ENCODE peak calls at places on chromosome 11, in five cellular contexts. One of them, this sample, is unnamed.

GRCh38 chr11:72831521-72832300 is 17.5 kb downstream of the ATG16L2 start:
- DNase-seq in AML-193: peak; percentile 61
- DNase-seq in kidney tubule cell: peak; percentile 78
- DNase-seq in activated T-helper 1 cell treated with anti-CD3 and anti-CD28 coated beads, Interleukin-2, amount 50 U/mL, for 16 hours: no peak
- DNase-seq in HCT116: peak; percentile 54
- DNase-seq in this sample: peak; percentile 83

GRCh38 chr11:29318134-29318845 is 698.5 kb downstream of the KCNA4 start:
- DNase-seq in activated T-helper 1 cell treated with anti-CD3 and anti-CD28 coated beads, Interleukin-2, amount 50 U/mL, for 16 hours: no peak
- DNase-seq in HCT116: no peak
- DNase-seq in AML-193: no peak
- DNase-seq in kidney tubule cell: peak; percentile 88
- DNase-seq in this sample: no peak

GRCh38 chr11:36148701-36149100 is 140.5 kb downstream of the COMMD9 start:
- DNase-seq in activated T-helper 1 cell treated with anti-CD3 and anti-CD28 coated beads, Interleukin-2, amount 50 U/mL, for 16 hours: no peak
- DNase-seq in AML-193: no peak
- DNase-seq in HCT116: no peak
- DNase-seq in kidney tubule cell: no peak
- DNase-seq in this sample: no peak

GRCh38 chr11:92453055-92453454 is 228.4 kb downstream of the FAT3 start:
- DNase-seq in activated T-helper 1 cell treated with anti-CD3 and anti-CD28 coated beads, Interleukin-2, amount 50 U/mL, for 16 hours: no peak
- DNase-seq in kidney tubule cell: peak; percentile 56
- DNase-seq in AML-193: no peak
- DNase-seq in HCT116: no peak
- DNase-seq in this sample: no peak

GRCh38 chr11:92104349-92104748 is 120.3 kb upstream of the FAT3 start:
- DNase-seq in AML-193: no peak
- DNase-seq in activated T-helper 1 cell treated with anti-CD3 and anti-CD28 coated beads, Interleukin-2, amount 50 U/mL, for 16 hours: no peak
- DNase-seq in HCT116: no peak
- DNase-seq in kidney tubule cell: no peak
- DNase-seq in this sample: no peak

GRCh38 chr11:118004543-118005223 is 18.5 kb downstream of the IL10RA start:
- DNase-seq in HCT116: no peak
- DNase-seq in AML-193: no peak
- DNase-seq in kidney tubule cell: no peak
- DNase-seq in activated T-helper 1 cell treated with anti-CD3 and anti-CD28 coated beads, Interleukin-2, amount 50 U/mL, for 16 hours: no peak
- DNase-seq in this sample: no peak

GRCh38 chr11:64128255-64129006 is 37.5 kb downstream of the MACROD1 start:
- DNase-seq in activated T-helper 1 cell treated with anti-CD3 and anti-CD28 coated beads, Interleukin-2, amount 50 U/mL, for 16 hours: no peak
- DNase-seq in HCT116: no peak
- DNase-seq in AML-193: no peak
- DNase-seq in kidney tubule cell: no peak
- DNase-seq in this sample: no peak

GRCh38 chr11:8218840-8219239 is 44.8 kb downstream of the LMO1 start:
- DNase-seq in kidney tubule cell: no peak
- DNase-seq in AML-193: no peak
- DNase-seq in activated T-helper 1 cell treated with anti-CD3 and anti-CD28 coated beads, Interleukin-2, amount 50 U/mL, for 16 hours: no peak
- DNase-seq in HCT116: no peak
- DNase-seq in this sample: no peak

GRCh38 chr11:66762088-66762487 is 33.1 kb upstream of the SPTBN2 start:
- DNase-seq in AML-193: no peak
- DNase-seq in HCT116: no peak
- DNase-seq in kidney tubule cell: no peak
- DNase-seq in activated T-helper 1 cell treated with anti-CD3 and anti-CD28 coated beads, Interleukin-2, amount 50 U/mL, for 16 hours: no peak
- DNase-seq in this sample: no peak

GRCh38 chr11:1460994-1461805 is 25.4 kb downstream of the MOB2 start:
- DNase-seq in HCT116: no peak
- DNase-seq in AML-193: no peak
- DNase-seq in activated T-helper 1 cell treated with anti-CD3 and anti-CD28 coated beads, Interleukin-2, amount 50 U/mL, for 16 hours: no peak
- DNase-seq in kidney tubule cell: no peak
- DNase-seq in this sample: no peak

GRCh38 chr11:123519055-123519796 is 89.2 kb downstream of the GRAMD1B start:
- DNase-seq in kidney tubule cell: peak; percentile 38
- DNase-seq in AML-193: no peak
- DNase-seq in HCT116: peak; percentile 7
- DNase-seq in activated T-helper 1 cell treated with anti-CD3 and anti-CD28 coated beads, Interleukin-2, amount 50 U/mL, for 16 hours: no peak
- DNase-seq in this sample: no peak

GRCh38 chr11:7657306-7658025 is 15.8 kb downstream of the CYB5R2 start:
- DNase-seq in kidney tubule cell: peak; percentile 77
- DNase-seq in activated T-helper 1 cell treated with anti-CD3 and anti-CD28 coated beads, Interleukin-2, amount 50 U/mL, for 16 hours: no peak
- DNase-seq in AML-193: peak; percentile 33
- DNase-seq in HCT116: peak; percentile 28
- DNase-seq in this sample: peak; percentile 57

GRCh38 chr11:76624515-76625379 is 45.8 kb downstream of the LRRC32 start:
- DNase-seq in AML-193: no peak
- DNase-seq in HCT116: no peak
- DNase-seq in activated T-helper 1 cell treated with anti-CD3 and anti-CD28 coated beads, Interleukin-2, amount 50 U/mL, for 16 hours: no peak
- DNase-seq in kidney tubule cell: no peak
- DNase-seq in this sample: no peak

GRCh38 chr11:86291466-86292262 is 10.4 kb upstream of the HIKESHI start:
- DNase-seq in activated T-helper 1 cell treated with anti-CD3 and anti-CD28 coated beads, Interleukin-2, amount 50 U/mL, for 16 hours: peak; percentile 50
- DNase-seq in AML-193: peak; percentile 35
- DNase-seq in kidney tubule cell: peak; percentile 72
- DNase-seq in HCT116: peak; percentile 39
- DNase-seq in this sample: peak; percentile 26

GRCh38 chr11:122917311-122917710 is 34.8 kb downstream of the JHY start:
- DNase-seq in AML-193: no peak
- DNase-seq in HCT116: no peak
- DNase-seq in kidney tubule cell: peak; percentile 57
- DNase-seq in activated T-helper 1 cell treated with anti-CD3 and anti-CD28 coated beads, Interleukin-2, amount 50 U/mL, for 16 hours: no peak
- DNase-seq in this sample: no peak

GRCh38 chr11:3232956-3233355 is 739 bp upstream of the MRGPRE start:
- DNase-seq in activated T-helper 1 cell treated with anti-CD3 and anti-CD28 coated beads, Interleukin-2, amount 50 U/mL, for 16 hours: no peak
- DNase-seq in AML-193: no peak
- DNase-seq in kidney tubule cell: no peak
- DNase-seq in HCT116: no peak
- DNase-seq in this sample: no peak

GRCh38 chr11:36141595-36141994 is 147.6 kb downstream of the COMMD9 start:
- DNase-seq in AML-193: no peak
- DNase-seq in HCT116: no peak
- DNase-seq in activated T-helper 1 cell treated with anti-CD3 and anti-CD28 coated beads, Interleukin-2, amount 50 U/mL, for 16 hours: no peak
- DNase-seq in kidney tubule cell: no peak
- DNase-seq in this sample: no peak

GRCh38 chr11:12090061-12090572 is 20.3 kb upstream of the MICAL2 start:
- DNase-seq in activated T-helper 1 cell treated with anti-CD3 and anti-CD28 coated beads, Interleukin-2, amount 50 U/mL, for 16 hours: no peak
- DNase-seq in HCT116: peak; percentile 54
- DNase-seq in kidney tubule cell: peak; percentile 94
- DNase-seq in AML-193: peak; percentile 42
- DNase-seq in this sample: no peak

GRCh38 chr11:118633979-118634378 is 26.6 kb downstream of the PHLDB1 start:
- DNase-seq in activated T-helper 1 cell treated with anti-CD3 and anti-CD28 coated beads, Interleukin-2, amount 50 U/mL, for 16 hours: no peak
- DNase-seq in kidney tubule cell: peak; percentile 20
- DNase-seq in AML-193: no peak
- DNase-seq in HCT116: no peak
- DNase-seq in this sample: no peak

GRCh38 chr11:73359341-73359740 is 16.9 kb upstream of the RELT start:
- DNase-seq in AML-193: no peak
- DNase-seq in HCT116: no peak
- DNase-seq in activated T-helper 1 cell treated with anti-CD3 and anti-CD28 coated beads, Interleukin-2, amount 50 U/mL, for 16 hours: no peak
- DNase-seq in kidney tubule cell: no peak
- DNase-seq in this sample: no peak